ENCODE peak calls at places on chromosome 14, in nine cellular contexts. N, Q, L, O, Y, W, X, D and V are unnamed samples.

GRCh38 chr14:104661086-104661485 is 28.3 kb upstream of the INF2 start:
- DNase-seq in N (no peak), Q (no peak), L (no peak), O (no peak), Y (no peak), W (no peak), X (no peak), D (no peak), V (no peak)

GRCh38 chr14:29749327-29749726 is 178.3 kb downstream of the PRKD1 start:
- DNase-seq in N (no peak), Q (no peak), L (peak; percentile 28), O (no peak), Y (no peak), W (peak; percentile 83), X (peak; percentile 68), D (no peak), V (no peak)

GRCh38 chr14:68733086-68733621 is 59.7 kb downstream of the ZFP36L1 start:
- DNase-seq in N (peak; percentile 45), Q (no peak), L (no peak), O (no peak), Y (peak; percentile 55), W (no peak), X (no peak), D (no peak), V (peak; percentile 70)

GRCh38 chr14:88289214-88289613 is 33.9 kb downstream of the KCNK10 start:
- DNase-seq in N (no peak), Q (no peak), L (no peak), O (no peak), Y (no peak), W (peak; percentile 13), X (peak; percentile 0), D (no peak), V (peak; percentile 71)

GRCh38 chr14:59022144-59022543 is 166.3 kb upstream of the DAAM1 start:
- DNase-seq in N (no peak), Q (no peak), L (no peak), O (no peak), Y (no peak), W (no peak), X (no peak), D (no peak), V (peak; percentile 34)

GRCh38 chr14:24952851-24953666 is 96.9 kb downstream of the STXBP6 start:
- DNase-seq in N (no peak), Q (no peak), L (no peak), O (peak; percentile 55), Y (no peak), W (peak; percentile 26), X (no peak), D (no peak), V (no peak)

GRCh38 chr14:68628605-68629310 is 164.1 kb downstream of the ZFP36L1 start:
- DNase-seq in N (peak; percentile 62), Q (no peak), L (no peak), O (peak; percentile 87), Y (no peak), W (no peak), X (no peak), D (no peak), V (peak; percentile 45)

GRCh38 chr14:26531894-26532293 is 65.9 kb downstream of the NOVA1 start:
- DNase-seq in N (no peak), Q (no peak), L (no peak), O (no peak), Y (no peak), W (peak; percentile 81), X (peak; percentile 62), D (no peak), V (peak; percentile 62)

GRCh38 chr14:79585845-79586244 is 625.5 kb downstream of the DIO2 start:
- DNase-seq in N (no peak), Q (no peak), L (no peak), O (no peak), Y (no peak), W (peak; percentile 55), X (peak; percentile 86), D (no peak), V (no peak)

GRCh38 chr14:89014570-89014847 is 190.1 kb downstream of the TTC8 start:
- DNase-seq in N (no peak), Q (no peak), L (no peak), O (no peak), Y (no peak), W (no peak), X (no peak), D (no peak), V (no peak)

GRCh38 chr14:93533437-93533836 is 102.7 kb downstream of the UNC79 start:
- DNase-seq in N (no peak), Q (no peak), L (no peak), O (no peak), Y (no peak), W (no peak), X (no peak), D (no peak), V (peak; percentile 96)

GRCh38 chr14:33788116-33788515 is 162.8 kb downstream of the EGLN3 start:
- DNase-seq in N (no peak), Q (no peak), L (no peak), O (no peak), Y (no peak), W (no peak), X (no peak), D (no peak), V (no peak)

GRCh38 chr14:101857226-101857625 is 95.7 kb downstream of the PPP2R5C start:
- DNase-seq in N (no peak), Q (no peak), L (no peak), O (peak; percentile 46), Y (no peak), W (no peak), X (no peak), D (no peak), V (no peak)

GRCh38 chr14:73752297-73752992 is 38.3 kb upstream of the PNMA1 start:
- DNase-seq in N (no peak), Q (peak; percentile 84), L (peak; percentile 63), O (no peak), Y (peak; percentile 66), W (peak; percentile 45), X (peak; percentile 67), D (no peak), V (no peak)

GRCh38 chr14:64772394-64772950 is 68.2 kb downstream of the PLEKHG3 start:
- DNase-seq in N (no peak), Q (no peak), L (no peak), O (no peak), Y (no peak), W (no peak), X (no peak), D (no peak), V (no peak)

GRCh38 chr14:21993837-21994236 is 320.2 kb upstream of the OR4E1 start:
- DNase-seq in N (no peak), Q (no peak), L (no peak), O (no peak), Y (no peak), W (no peak), X (no peak), D (no peak), V (no peak)

GRCh38 chr14:30295980-30296379 is 263.0 kb upstream of the G2E3 start:
- DNase-seq in N (peak; percentile 60), Q (no peak), L (no peak), O (no peak), Y (no peak), W (no peak), X (no peak), D (no peak), V (peak; percentile 67)

DNA sequence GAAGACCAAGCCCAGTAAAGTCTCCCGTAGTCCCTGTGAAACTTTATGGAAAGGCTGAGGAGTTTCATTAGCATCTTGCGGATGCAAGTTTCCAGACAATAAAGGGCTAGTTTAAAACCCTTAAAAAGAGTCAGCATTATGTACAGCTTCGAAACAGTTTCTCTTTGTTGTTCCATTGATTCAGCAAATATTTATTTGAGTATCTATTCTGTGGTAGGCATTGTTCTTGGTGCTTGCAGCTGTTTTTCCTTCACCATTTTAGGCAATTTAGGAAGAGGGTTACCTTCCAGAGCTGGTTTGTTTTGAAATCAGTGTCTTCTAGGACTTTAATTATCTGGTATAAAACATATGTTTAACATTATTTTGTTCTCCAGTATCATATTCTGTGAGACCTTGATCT is 1.5 kb downstream of the SLIRP start:
- DNase-seq in N (no peak), Q (no peak), L (no peak), O (no peak), Y (no peak), W (no peak), X (no peak), D (no peak), V (no peak)
- H3K4me3 ChIP-seq in N (no peak overlapping the region), Q (peak overlapping the region; percentile 98), L (no peak overlapping the region), O (peak overlapping the region; percentile 71), Y (no peak overlapping the region), W (no peak overlapping the region), X (no peak overlapping the region), D (peak overlapping the region; percentile 94), V (peak overlapping the region; percentile 91)

DNA sequence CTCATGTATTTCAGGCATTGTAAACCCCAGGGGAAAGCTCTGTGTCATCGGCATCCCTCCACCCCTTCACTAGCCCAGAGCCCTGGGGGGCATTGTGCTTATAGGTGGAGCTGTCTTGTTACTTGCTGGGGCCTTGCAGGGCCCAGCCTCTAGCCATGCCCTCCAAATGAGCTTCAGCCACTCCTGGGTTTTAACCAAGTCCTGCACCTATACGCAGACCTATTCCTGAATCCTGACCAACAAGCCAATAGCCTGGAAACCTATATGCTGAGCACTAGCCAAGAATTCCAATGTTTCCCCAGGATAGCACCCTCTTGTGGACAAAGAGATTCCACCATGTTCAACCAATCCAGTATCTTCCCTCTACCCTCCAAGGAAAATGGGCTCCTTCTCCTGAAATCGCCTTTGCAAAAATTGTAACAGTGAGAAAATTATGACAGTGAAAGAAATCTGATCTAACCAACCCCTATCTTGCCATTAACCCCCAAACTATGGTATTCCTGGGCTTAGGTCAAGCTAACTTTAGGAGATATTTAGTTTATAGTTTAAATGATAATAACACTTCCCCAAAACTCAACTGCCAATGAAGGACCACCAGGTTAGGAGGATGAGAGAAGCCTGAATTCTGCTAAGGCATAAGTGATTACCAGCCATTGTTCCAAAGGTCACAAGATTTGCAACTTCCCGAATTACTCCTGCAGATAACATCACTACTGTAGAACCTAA is 55.5 kb downstream of the TTC7B start:
- DNase-seq in N (no peak), Q (no peak), L (no peak), O (no peak), Y (no peak), W (peak; percentile 33), X (peak; percentile 59), D (no peak), V (peak; percentile 54)
- TF ChIP-seq CTCF in N (peak; percentile 9), Q (peak; percentile 49), L (peak; percentile 55), O (peak; percentile 28), Y (no peak), W (peak; percentile 49), X (peak; percentile 69), D (peak; percentile 60), V (peak; percentile 74)

DNA sequence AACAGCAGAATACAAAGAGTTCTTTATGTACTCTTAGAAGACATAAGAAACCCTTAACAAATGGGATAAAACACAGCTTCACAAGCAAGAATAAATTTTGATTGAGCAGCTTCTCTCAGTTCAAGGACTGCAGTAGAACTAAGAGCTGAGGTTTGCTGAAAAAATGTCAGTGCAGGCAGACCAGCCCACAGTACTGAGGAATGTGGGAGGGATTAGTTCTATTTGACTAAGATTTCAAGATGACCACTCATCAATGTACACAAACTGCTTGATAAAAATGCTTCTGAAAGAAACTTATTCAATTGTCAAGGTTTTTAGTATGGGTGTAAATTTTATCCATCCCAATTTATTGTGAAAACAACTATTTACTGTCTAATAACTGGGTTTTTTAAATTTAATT is 138.4 kb downstream of the SEC23A start:
- DNase-seq in N (no peak), Q (no peak), L (no peak), O (peak; percentile 48), Y (no peak), W (peak; percentile 36), X (peak; percentile 79), D (no peak), V (peak; percentile 19)
- H3K4me3 ChIP-seq in N (no peak overlapping the region), Q (no peak overlapping the region), L (no peak overlapping the region), O (no peak overlapping the region), Y (no peak overlapping the region), W (no peak overlapping the region), X (no peak overlapping the region), D (no peak overlapping the region), V (no peak overlapping the region)

GRCh38 chr14:77151918-77152588 is 10.5 kb upstream of the ZDHHC22 start:
- DNase-seq in N (no peak), Q (no peak), L (no peak), O (no peak), Y (no peak), W (peak; percentile 28), X (peak; percentile 56), D (no peak), V (peak; percentile 38)
- TF ChIP-seq CTCF in N (no peak), Q (no peak), L (peak; percentile 11), O (no peak), Y (no peak), W (peak; percentile 39), X (peak; percentile 27), D (peak; percentile 27), V (peak; percentile 27)